ENCODE peak calls at places on chromosomes 4 and X, in ten cellular contexts. S is Peyer's patch, X is vagina, E is stomach, W is A549, B is ovary, Q is sigmoid colon, I is thyroid gland, G is breast epithelium, O is gastrocnemius medialis. P is an unnamed sample.

GRCh38 chr4:113979157-113979972 is at the start of gene ARSJ:
- DNase-seq in S (no peak), I (peak; percentile 39), G (peak; percentile 51), X (no peak), O (peak; percentile 17), B (peak; percentile 82), W (peak; percentile 58), E (peak; percentile 56), Q (peak; percentile 81), P (peak; percentile 66)

GRCh38 chrX:9520211-9520590 is 55.3 kb downstream of the TBL1X start:
- DNase-seq in Q (no peak), B (no peak), X (no peak), E (no peak), O (no peak), W (no peak), I (no peak), S (no peak), G (no peak), P (no peak)

GRCh38 chrX:149910178-149910695 is 19.1 kb upstream of the HSFX4 start:
- DNase-seq in W (no peak), B (no peak), X (no peak), G (no peak), I (no peak), E (no peak), O (no peak), S (no peak), Q (no peak), P (no peak)

GRCh38 chrX:23003121-23003520 is 3.4 kb downstream of the DDX53 start:
- DNase-seq in X (no peak), B (no peak), E (no peak), G (no peak), I (no peak), O (no peak), S (no peak), W (no peak), Q (no peak), P (no peak)

GRCh38 chr4:124530464-124531077 is 182.0 kb downstream of the ANKRD50 start:
- DNase-seq in S (no peak), O (no peak), W (peak; percentile 40), G (no peak), Q (no peak), E (no peak), B (no peak), I (no peak), X (no peak), P (no peak)

GRCh38 chr4:40289366-40290188 is 45.6 kb upstream of the CHRNA9 start:
- DNase-seq in W (no peak), Q (peak; percentile 7), X (no peak), B (no peak), E (no peak), S (no peak), G (no peak), O (no peak), I (no peak), P (no peak)

GRCh38 chrX:121733514-121733913 is 686.1 kb downstream of the GLUD2 start:
- DNase-seq in G (no peak), W (no peak), S (no peak), Q (no peak), O (no peak), E (no peak), I (no peak), X (no peak), B (no peak), P (no peak)

GRCh38 chr4:120871173-120871572 is 51.4 kb downstream of the PRDM5 start:
- DNase-seq in O (no peak), S (no peak), X (no peak), E (no peak), Q (no peak), B (no peak), I (no peak), W (no peak), G (no peak), P (no peak)

GRCh38 chr4:146490106-146490505 is 31.6 kb downstream of the SLC10A7 start:
- DNase-seq in G (no peak), X (no peak), B (no peak), W (no peak), S (no peak), O (no peak), E (no peak), I (no peak), Q (no peak), P (no peak)

GRCh38 chr4:146485968-146486367 is 35.8 kb downstream of the SLC10A7 start:
- DNase-seq in Q (no peak), X (no peak), E (no peak), I (no peak), W (no peak), O (no peak), B (no peak), G (no peak), S (no peak), P (no peak)

GRCh38 chr4:146488495-146489174 is 33.1 kb downstream of the SLC10A7 start:
- DNase-seq in G (no peak), W (no peak), O (no peak), Q (no peak), S (no peak), B (no peak), X (no peak), E (no peak), I (no peak), P (no peak)

GRCh38 chr4:146482788-146483187 is 39.0 kb downstream of the SLC10A7 start:
- DNase-seq in I (no peak), W (no peak), O (no peak), Q (no peak), B (no peak), G (no peak), X (no peak), E (no peak), S (no peak), P (no peak)

DNA sequence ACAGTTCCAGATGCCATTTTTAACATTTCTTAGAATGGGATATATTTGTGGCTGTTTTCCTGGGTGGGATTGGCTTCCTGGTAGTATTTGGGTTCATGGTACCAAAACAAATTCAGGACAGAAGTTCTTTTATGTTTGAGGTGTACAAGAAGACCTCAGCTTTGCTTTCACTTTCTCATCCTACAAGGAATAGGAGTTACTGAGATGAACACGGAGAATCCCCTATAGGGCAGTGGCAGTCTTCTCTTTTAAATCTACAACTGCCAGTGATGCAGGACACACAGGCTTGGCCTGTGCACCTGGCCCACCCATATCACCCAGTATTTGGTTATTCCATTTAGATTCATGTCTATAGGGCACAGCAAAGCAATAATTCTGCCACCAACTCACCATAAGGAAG is 35.2 kb downstream of the SLC10A7 start:
- DNase-seq in O (no peak), G (no peak), I (no peak), B (no peak), Q (no peak), X (no peak), W (no peak), S (no peak), E (no peak), P (no peak)
- H3K4me3 ChIP-seq in O (no peak overlapping the region), G (no peak overlapping the region), I (no peak overlapping the region), B (no peak overlapping the region), Q (no peak overlapping the region), X (no peak overlapping the region), W (no peak overlapping the region), S (no peak overlapping the region), E (no peak overlapping the region), P (no peak overlapping the region)

GRCh38 chrX:48897157-48897620 is 379 bp downstream of the TIMM17B start:
- DNase-seq in W (peak; percentile 90), I (peak; percentile 87), O (peak; percentile 77), X (no peak), S (peak; percentile 63), B (peak; percentile 84), Q (peak; percentile 92), G (peak; percentile 85), E (peak; percentile 73), P (peak; percentile 82)

GRCh38 chrX:48894891-48895290 is 2.7 kb downstream of the TIMM17B start:
- DNase-seq in W (no peak), Q (no peak), O (no peak), E (no peak), G (no peak), B (no peak), S (no peak), X (no peak), I (no peak), P (no peak)

GRCh38 chrX:48896611-48897011 is 957 bp downstream of the TIMM17B start:
- DNase-seq in G (no peak), I (no peak), S (no peak), Q (no peak), X (no peak), O (no peak), B (no peak), E (no peak), W (no peak), P (no peak)

GRCh38 chrX:48899078-48899410 is 1.3 kb downstream of the PQBP1 start:
- DNase-seq in B (no peak), X (no peak), W (no peak), O (no peak), G (no peak), I (no peak), Q (no peak), E (no peak), S (no peak), P (no peak)

DNA sequence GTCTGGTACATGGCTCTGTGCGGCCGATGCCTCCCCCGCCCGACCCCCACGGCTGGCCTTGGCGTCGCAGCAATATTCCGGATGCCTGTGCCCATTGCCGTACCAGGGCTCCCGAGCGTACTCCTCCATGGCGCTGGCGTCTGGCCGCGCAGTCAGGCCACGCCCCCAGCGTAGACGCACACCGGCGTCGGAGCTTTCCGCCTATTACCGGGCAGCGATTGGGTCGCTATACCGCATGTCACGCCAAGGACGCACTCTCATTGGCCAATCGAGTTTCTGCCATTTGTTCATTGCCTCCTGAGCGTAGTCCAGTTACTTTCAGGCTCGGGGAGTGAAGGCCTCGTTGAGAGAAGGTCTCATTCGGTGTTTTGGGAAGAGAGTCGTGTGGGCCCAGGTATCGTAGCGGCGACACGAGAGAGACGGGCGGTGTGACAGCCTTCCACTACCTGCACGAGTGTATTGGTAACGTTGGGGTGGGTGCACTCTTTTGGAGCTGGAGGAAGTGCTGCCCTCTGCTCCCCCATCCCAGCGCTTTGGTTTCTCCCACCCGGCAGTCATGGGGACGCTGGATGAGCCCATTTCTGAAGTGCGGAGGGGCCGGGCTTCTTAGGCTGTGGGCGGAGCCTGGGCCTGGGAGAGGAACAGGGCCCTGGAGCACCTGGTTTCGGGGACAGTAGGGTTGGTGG is at the start of the genes PQBP1 and TIMM17B:
- DNase-seq in G (peak; percentile 83), Q (peak; percentile 96), W (peak; percentile 98), E (peak; percentile 89), O (peak; percentile 92), S (peak; percentile 87), X (peak; percentile 94), B (peak; percentile 89), I (peak; percentile 91), P (peak; percentile 88)
- TF ChIP-seq POLR2A in G (peak; percentile 62), Q (peak; percentile 69), W (peak; percentile 80), E (no peak), O (peak; percentile 88), S (peak; percentile 65), X (no peak), B (peak; percentile 86), I (no peak), P (peak; percentile 83)

GRCh38 chrX:2698604-2699003 is 7.5 kb downstream of the CD99 start:
- DNase-seq in W (no peak), S (no peak), Q (no peak), B (no peak), I (no peak), X (no peak), E (no peak), O (no peak), G (no peak), P (no peak)

GRCh38 chrX:2701600-2701999 is 10.5 kb downstream of the CD99 start:
- DNase-seq in S (peak; percentile 58), I (no peak), G (no peak), W (no peak), E (no peak), B (no peak), O (peak; percentile 64), Q (no peak), X (no peak), P (no peak)

GRCh38 chrX:2697741-2698294 is 6.7 kb downstream of the CD99 start:
- DNase-seq in B (no peak), X (no peak), I (no peak), O (no peak), Q (no peak), G (no peak), S (peak; percentile 43), W (no peak), E (no peak), P (no peak)

GRCh38 chrX:2700405-2701320 is 9.6 kb downstream of the CD99 start:
- DNase-seq in G (no peak), I (no peak), O (no peak), Q (no peak), S (no peak), W (no peak), E (no peak), X (no peak), B (no peak), P (no peak)

DNA sequence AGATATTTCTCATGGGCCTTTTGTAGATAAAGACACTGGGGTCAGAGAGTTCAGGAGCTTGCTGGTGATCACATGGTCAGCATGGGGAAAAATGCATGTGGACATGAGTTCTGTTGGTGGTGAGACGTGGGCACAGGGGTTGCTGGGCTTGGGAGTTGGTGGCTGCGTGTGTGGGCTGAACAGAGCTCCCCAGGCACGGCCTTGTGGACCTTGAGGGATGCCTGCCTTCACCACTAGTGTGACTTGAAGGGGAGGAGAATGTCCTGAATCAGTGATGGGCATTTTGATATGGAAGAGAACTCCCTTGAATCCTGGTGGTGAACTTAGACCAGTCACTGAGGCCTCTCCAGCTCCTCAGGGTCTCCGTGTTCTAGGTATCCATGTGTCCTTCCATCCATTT is 8.9 kb downstream of the CD99 start:
- DNase-seq in I (no peak), X (no peak), W (no peak), G (no peak), E (no peak), Q (no peak), S (no peak), O (no peak), B (no peak), P (no peak)
- H3K4me1 ChIP-seq in I (peaks cover 31% of the 10 kb centered on the region), X (peaks cover 97% of the 10 kb centered on the region), W (peaks cover 18% of the 10 kb centered on the region), G (no peaks in the 10 kb centered on the region), E (peaks cover 96% of the 10 kb centered on the region), Q (no peaks in the 10 kb centered on the region), S (peaks cover 31% of the 10 kb centered on the region), O (peaks cover 76% of the 10 kb centered on the region), B (peaks cover 20% of the 10 kb centered on the region), P (peaks cover 6% of the 10 kb centered on the region)

GRCh38 chr4:15675363-15675762 is 6.3 kb upstream of the FAM200B start:
- DNase-seq in G (no peak), W (no peak), Q (no peak), I (no peak), S (no peak), B (no peak), E (no peak), O (no peak), X (no peak), P (no peak)

GRCh38 chr4:15676039-15676438 is 5.6 kb upstream of the FAM200B start:
- DNase-seq in X (no peak), G (no peak), S (no peak), Q (no peak), W (no peak), O (no peak), I (no peak), E (no peak), B (no peak), P (no peak)

GRCh38 chr4:15674926-15675325 is 6.7 kb upstream of the FAM200B start:
- DNase-seq in S (no peak), B (no peak), O (no peak), G (no peak), E (no peak), W (no peak), I (no peak), Q (no peak), X (no peak), P (no peak)

GRCh38 chr4:15676899-15677298 is 4.7 kb upstream of the FAM200B start:
- DNase-seq in W (no peak), E (no peak), O (no peak), G (no peak), S (no peak), B (no peak), Q (no peak), I (no peak), X (no peak), P (no peak)

GRCh38 chr4:15677507-15677988 is 4.1 kb upstream of the FAM200B start:
- DNase-seq in G (no peak), Q (no peak), X (no peak), O (no peak), W (peak; percentile 89), I (no peak), B (no peak), S (no peak), E (peak; percentile 36), P (no peak)
- H3K4me3 ChIP-seq in G (no peak overlapping the region), Q (no peak overlapping the region), X (no peak overlapping the region), O (no peak overlapping the region), W (peak overlapping the region; percentile 69), I (no peak overlapping the region), B (no peak overlapping the region), S (no peak overlapping the region), E (no peak overlapping the region), P (no peak overlapping the region)